ENCODE peak calls at places on chromosomes 13 and 19, in seven cellular contexts. C, M, Y, F, I, A and P are unnamed samples.

GRCh38 chr13:28268800-28269223 is 130.5 kb downstream of the PAN3 start:
- DNase-seq in C (no peak), M (no peak), Y (no peak), F (peak), I (no peak), A (no peak), P (no peak)

GRCh38 chr19:46678110-46678732 is 17.2 kb upstream of the DACT3 start:
- DNase-seq in C (no peak), M (peak), Y (peak), F (no peak), I (peak), A (no peak), P (peak)

GRCh38 chr19:17209126-17210036 is 5.8 kb upstream of the USE1 start:
- DNase-seq in C (peak), M (peak), Y (peak), F (no peak), I (peak), A (no peak), P (peak)

GRCh38 chr19:43950834-43951626 is at the start of gene ZNF221:
- DNase-seq in C (peak), M (peak), Y (peak), F (peak), I (peak), A (peak), P (peak)

GRCh38 chr13:49097374-49097773 is 121.7 kb downstream of the FNDC3A start:
- DNase-seq in C (peak), M (no peak), Y (no peak), F (no peak), I (no peak), A (no peak), P (no peak)

GRCh38 chr13:99012539-99012938 is 34.7 kb upstream of the DOCK9 start:
- DNase-seq in C (no peak), M (no peak), Y (no peak), F (no peak), I (no peak), A (no peak), P (no peak)

GRCh38 chr19:45632468-45633196 is 6.6 kb downstream of the EML2 start:
- DNase-seq in C (peak), M (peak), Y (peak), F (no peak), I (peak), A (peak), P (peak)

GRCh38 chr19:47447470-47448359 is 24.0 kb downstream of the SLC8A2 start:
- DNase-seq in C (peak), M (peak), Y (peak), F (no peak), I (peak), A (peak), P (peak)

GRCh38 chr19:44626067-44626624 is 12.8 kb downstream of the IGSF23 start:
- DNase-seq in C (peak), M (no peak), Y (no peak), F (no peak), I (no peak), A (no peak), P (no peak)

GRCh38 chr19:40663712-40664692 is 26.4 kb downstream of the NUMBL start:
- DNase-seq in C (no peak), M (no peak), Y (no peak), F (no peak), I (no peak), A (no peak), P (peak)

GRCh38 chr19:37999309-38000213 is 92.6 kb downstream of the SIPA1L3 start:
- DNase-seq in C (peak), M (no peak), Y (peak), F (no peak), I (no peak), A (no peak), P (no peak)

GRCh38 chr19:13865578-13866462 is 11.1 kb upstream of the NANOS3 start:
- DNase-seq in C (peak), M (no peak), Y (peak), F (no peak), I (peak), A (peak), P (peak)

GRCh38 chr13:33348366-33348765 is 62.8 kb upstream of the STARD13 start:
- DNase-seq in C (peak), M (no peak), Y (no peak), F (no peak), I (no peak), A (no peak), P (no peak)

GRCh38 chr19:45146251-45146650 is 14.5 kb downstream of the NKPD1 start:
- DNase-seq in C (no peak), M (no peak), Y (no peak), F (no peak), I (no peak), A (no peak), P (no peak)

GRCh38 chr13:88068975-88069374 is 397.8 kb downstream of the SLITRK5 start:
- DNase-seq in C (no peak), M (peak), Y (peak), F (no peak), I (peak), A (no peak), P (peak)

GRCh38 chr19:17790059-17790780 is 4.7 kb upstream of the B3GNT3 start:
- DNase-seq in C (no peak), M (no peak), Y (no peak), F (no peak), I (no peak), A (no peak), P (no peak)

GRCh38 chr19:13044160-13044853 is 49.0 kb downstream of the NFIX start:
- DNase-seq in C (no peak), M (no peak), Y (no peak), F (no peak), I (no peak), A (no peak), P (peak)

GRCh38 chr13:52158629-52159158 is 703 bp downstream of the NEK3 start:
- DNase-seq in C (peak), M (no peak), Y (no peak), F (no peak), I (no peak), A (peak), P (no peak)

GRCh38 chr13:75633285-75633684 is 2.8 kb upstream of the LMO7 start:
- DNase-seq in C (peak), M (no peak), Y (no peak), F (no peak), I (no peak), A (no peak), P (no peak)

GRCh38 chr13:35231426-35231825 is 245.1 kb downstream of the MAB21L1 start:
- DNase-seq in C (no peak), M (no peak), Y (no peak), F (no peak), I (no peak), A (no peak), P (no peak)

GRCh38 chr13:111551421-111551820 is 231.0 kb downstream of the TEX29 start:
- DNase-seq in C (no peak), M (no peak), Y (no peak), F (no peak), I (no peak), A (no peak), P (no peak)

GRCh38 chr19:40523322-40524047 is 53.2 kb upstream of the SHKBP1 start:
- DNase-seq in C (peak), M (peak), Y (peak), F (peak), I (peak), A (peak), P (peak)

GRCh38 chr13:24540236-24541126 is 27.9 kb upstream of the PARP4 start:
- DNase-seq in C (peak), M (peak), Y (peak), F (no peak), I (peak), A (no peak), P (peak)

GRCh38 chr13:88857256-88857655 is 1186.1 kb downstream of the SLITRK5 start:
- DNase-seq in C (no peak), M (no peak), Y (no peak), F (no peak), I (no peak), A (no peak), P (no peak)

GRCh38 chr19:10830941-10831779 is 4.9 kb downstream of the TMED1 start:
- DNase-seq in C (no peak), M (no peak), Y (no peak), F (no peak), I (no peak), A (no peak), P (no peak)

GRCh38 chr13:112645327-112645914 is 44.4 kb upstream of the ATP11A start:
- DNase-seq in C (no peak), M (no peak), Y (no peak), F (no peak), I (no peak), A (no peak), P (no peak)

GRCh38 chr19:6222884-6223283 is 56.9 kb downstream of the MLLT1 start:
- DNase-seq in C (no peak), M (no peak), Y (no peak), F (no peak), I (no peak), A (no peak), P (no peak)

GRCh38 chr13:44155422-44156293 is 218.0 kb upstream of the SERP2 start:
- DNase-seq in C (peak), M (peak), Y (peak), F (no peak), I (peak), A (peak), P (no peak)

GRCh38 chr19:8366121-8366581 is 2.2 kb downstream of the ANGPTL4 start:
- DNase-seq in C (peak), M (no peak), Y (no peak), F (no peak), I (no peak), A (no peak), P (no peak)

GRCh38 chr13:25860265-25860664 is 191.6 kb downstream of the SHISA2 start:
- DNase-seq in C (no peak), M (no peak), Y (no peak), F (no peak), I (no peak), A (no peak), P (no peak)

GRCh38 chr13:90943961-90944360 is 403.5 kb upstream of the MIR17HG start:
- DNase-seq in C (no peak), M (no peak), Y (no peak), F (no peak), I (no peak), A (no peak), P (no peak)

GRCh38 chr19:43532571-43532961 is 422 bp upstream of the ZNF575 start:
- DNase-seq in C (no peak), M (peak), Y (no peak), F (peak), I (no peak), A (peak), P (no peak)

GRCh38 chr13:106756446-106756845 is 188.5 kb upstream of the ARGLU1 start:
- DNase-seq in C (no peak), M (no peak), Y (peak), F (no peak), I (peak), A (no peak), P (no peak)

GRCh38 chr13:39910833-39911232 is 255.4 kb downstream of the COG6 start:
- DNase-seq in C (peak), M (no peak), Y (no peak), F (no peak), I (no peak), A (no peak), P (no peak)

GRCh38 chr19:34365463-34366401 is 736 bp downstream of the GPI start:
- DNase-seq in C (peak), M (peak), Y (peak), F (no peak), I (peak), A (peak), P (no peak)

GRCh38 chr19:7992575-7992974 is 12.9 kb downstream of the ELAVL1 start:
- DNase-seq in C (no peak), M (no peak), Y (no peak), F (no peak), I (no peak), A (no peak), P (no peak)

GRCh38 chr19:17448190-17448967 is at the start of gene TMEM221:
- DNase-seq in C (peak), M (peak), Y (peak), F (no peak), I (peak), A (peak), P (peak)

GRCh38 chr13:96982672-96983071 is 11.6 kb downstream of the OXGR1 start:
- DNase-seq in C (peak), M (no peak), Y (no peak), F (no peak), I (no peak), A (no peak), P (no peak)

GRCh38 chr13:96988441-96988840 is 5.8 kb downstream of the OXGR1 start:
- DNase-seq in C (no peak), M (no peak), Y (no peak), F (no peak), I (no peak), A (no peak), P (no peak)

GRCh38 chr13:96984061-96984508 is 10.2 kb downstream of the OXGR1 start:
- DNase-seq in C (peak), M (peak), Y (peak), F (peak), I (peak), A (no peak), P (peak)
- TF ChIP-seq CTCF in C (peak), M (no peak), Y (peak), F (peak), I (peak), A (no peak), P (no peak)

GRCh38 chr13:30577381-30577780 is 40.3 kb upstream of the USPL1 start:
- DNase-seq in C (peak), M (no peak), Y (no peak), F (peak), I (no peak), A (no peak), P (peak)

GRCh38 chr13:30567072-30567471 is 50.6 kb upstream of the USPL1 start:
- DNase-seq in C (no peak), M (no peak), Y (no peak), F (peak), I (no peak), A (no peak), P (no peak)

GRCh38 chr13:30576528-30576927 is 41.2 kb upstream of the USPL1 start:
- DNase-seq in C (peak), M (no peak), Y (no peak), F (no peak), I (no peak), A (no peak), P (peak)

GRCh38 chr13:30569901-30570576 is 47.7 kb upstream of the USPL1 start:
- DNase-seq in C (peak), M (no peak), Y (no peak), F (no peak), I (no peak), A (no peak), P (peak)

DNA sequence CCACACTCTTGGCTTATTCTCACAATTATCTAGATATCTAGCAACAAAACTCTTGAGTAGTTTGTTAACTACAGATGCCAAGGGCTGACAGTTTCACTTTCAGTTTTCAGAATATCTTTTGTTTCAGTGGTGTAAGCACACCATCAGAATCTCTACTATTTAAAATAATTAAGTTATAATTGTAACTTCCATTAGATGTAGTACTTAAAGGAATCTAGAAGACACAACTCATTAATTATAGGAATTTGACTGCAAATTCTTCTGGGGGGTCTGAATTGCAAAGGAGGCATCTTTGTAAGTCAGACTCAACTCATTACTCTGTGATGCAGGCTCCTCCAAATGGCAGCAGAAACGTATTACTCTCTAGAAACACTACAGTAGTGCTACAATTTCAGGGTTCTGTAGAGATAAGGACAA is 44.9 kb upstream of the USPL1 start:
- DNase-seq in C (peak), M (no peak), Y (no peak), F (peak), I (no peak), A (no peak), P (peak)
- TF ChIP-seq CTCF in C (peak), M (no peak), Y (no peak), F (peak), I (no peak), A (no peak), P (peak)

GRCh38 chr13:36395280-36395679 is 37.0 kb upstream of the CCNA1 start:
- DNase-seq in C (peak), M (no peak), Y (no peak), F (peak), I (no peak), A (no peak), P (no peak)
- TF ChIP-seq CTCF in C (peak), M (no peak), Y (no peak), F (peak), I (peak), A (no peak), P (peak)

DNA sequence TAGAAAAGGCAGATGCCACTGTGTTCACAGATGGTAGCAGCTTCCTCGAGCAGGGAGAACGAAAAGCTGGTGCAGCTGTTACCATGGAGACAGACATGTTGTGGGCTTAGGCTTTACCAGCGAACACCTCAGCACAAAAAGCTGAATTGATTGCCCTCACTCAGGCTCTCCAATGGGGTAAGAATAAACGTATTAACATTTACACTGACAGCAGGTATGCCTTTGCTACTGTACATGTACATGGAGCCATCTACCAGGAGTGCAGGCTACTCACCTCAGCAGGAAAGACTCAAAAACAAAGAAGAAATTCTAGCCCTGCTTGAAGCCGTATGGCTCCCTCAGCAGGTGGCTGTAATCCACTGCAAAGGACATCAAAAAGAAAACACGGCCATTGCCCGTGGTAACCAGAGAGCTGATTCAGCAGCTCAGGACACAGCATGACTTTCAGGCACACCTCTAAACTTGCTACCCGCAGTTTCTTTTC is 197.7 kb downstream of the ZNF737 start:
- DNase-seq in C (no peak), M (peak), Y (peak), F (peak), I (peak), A (no peak), P (no peak)
- TF ChIP-seq CTCF in C (no peak), M (no peak), Y (no peak), F (peak), I (peak), A (no peak), P (no peak)

GRCh38 chr13:38044067-38044466 is 174.5 kb upstream of the TRPC4 start:
- DNase-seq in C (no peak), M (no peak), Y (no peak), F (no peak), I (no peak), A (no peak), P (no peak)

GRCh38 chr13:38046049-38046376 is 176.4 kb upstream of the TRPC4 start:
- DNase-seq in C (no peak), M (no peak), Y (no peak), F (no peak), I (no peak), A (no peak), P (no peak)

GRCh38 chr13:38042771-38043170 is 173.2 kb upstream of the TRPC4 start:
- DNase-seq in C (peak), M (no peak), Y (no peak), F (no peak), I (no peak), A (no peak), P (no peak)

DNA sequence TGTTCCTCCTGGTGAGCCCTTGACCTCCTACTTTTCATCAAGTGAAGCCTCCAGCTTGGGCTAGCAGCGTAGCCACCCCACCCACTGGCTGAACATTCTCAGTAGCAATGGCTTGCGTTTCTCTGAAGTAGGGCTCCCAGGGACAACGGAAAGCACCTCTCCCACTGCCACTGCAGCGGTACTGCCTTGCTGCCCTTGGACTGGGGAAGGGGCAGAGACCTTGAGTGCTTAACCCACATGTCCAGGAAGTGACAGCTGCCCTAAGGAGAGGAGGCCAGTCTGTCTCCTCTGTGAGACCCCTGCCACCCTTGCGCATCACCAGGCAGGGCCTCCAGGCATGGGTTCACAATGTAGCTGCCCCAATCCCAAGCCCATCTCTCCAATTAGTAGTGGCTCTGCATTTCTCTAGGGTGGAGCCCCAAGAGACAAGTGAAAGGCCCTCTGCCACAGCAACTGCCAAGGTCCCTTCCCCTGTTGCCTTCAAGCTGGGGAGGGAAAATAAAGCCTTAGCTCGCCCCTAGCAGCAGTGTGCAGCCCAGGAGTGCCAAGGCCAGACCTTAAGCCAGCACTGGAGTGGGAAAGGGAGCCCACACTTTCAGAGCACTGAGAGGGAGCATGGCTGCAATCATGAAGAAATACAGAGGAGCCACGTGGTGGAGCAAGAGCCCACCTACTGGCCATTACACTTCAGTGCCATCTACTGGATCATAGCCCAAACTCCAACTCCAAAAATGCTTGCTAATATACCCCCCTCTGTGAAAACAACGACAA is 175.9 kb upstream of the TRPC4 start:
- DNase-seq in C (peak), M (no peak), Y (no peak), F (peak), I (peak), A (no peak), P (no peak)
- TF ChIP-seq CTCF in C (peak), M (peak), Y (peak), F (peak), I (peak), A (no peak), P (no peak)

DNA sequence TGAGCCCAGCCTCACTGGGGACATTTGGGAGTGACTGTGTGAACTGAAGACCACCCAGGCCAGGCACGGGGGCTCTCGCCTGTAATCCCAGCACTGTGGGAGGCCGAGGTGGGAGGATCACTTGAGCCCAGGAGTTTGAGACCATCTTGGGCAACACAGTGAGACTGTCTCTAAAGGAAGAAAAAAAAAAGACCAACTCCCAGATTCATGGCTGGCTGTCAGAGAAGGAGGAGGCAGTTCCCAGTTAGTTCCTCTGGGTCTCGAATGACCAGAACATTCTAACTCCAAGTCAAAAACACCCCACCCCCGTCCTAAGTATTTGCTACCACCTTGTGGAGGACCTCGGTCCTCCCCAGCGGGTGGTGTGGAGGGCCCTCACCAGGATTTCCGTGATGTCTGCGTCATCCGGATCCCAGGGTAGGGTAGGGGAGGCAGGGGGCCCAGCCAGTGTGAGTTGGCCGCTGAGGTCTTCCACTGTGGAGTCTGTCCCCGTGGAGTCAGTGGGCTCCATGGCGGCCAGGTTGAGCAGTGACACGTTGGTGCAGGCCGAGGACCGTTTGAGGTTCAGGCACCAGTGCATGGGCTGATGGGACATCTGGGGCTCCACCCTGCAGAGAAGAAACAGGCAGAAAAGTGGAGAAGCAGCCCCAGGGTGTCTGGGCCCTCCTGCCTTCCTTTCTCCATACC is 1.3 kb downstream of the TSKS start:
- DNase-seq in C (peak), M (no peak), Y (no peak), F (no peak), I (no peak), A (peak), P (peak)
- TF ChIP-seq CTCF in C (peak), M (no peak), Y (no peak), F (no peak), I (no peak), A (no peak), P (no peak)